ENCODE peak calls at places on chromosomes 4 and X, in four cellular contexts. M, A, T and S are unnamed samples.

GRCh38 chr4:2064276-2064991 is 5.3 kb downstream of the NAT8L start:
- DNase-seq in M (no peak), T (no peak), A (no peak), S (no peak)

GRCh38 chrX:27565992-27566391 is 24.2 kb upstream of the DCAF8L2 start:
- DNase-seq in M (no peak), A (no peak), T (no peak), S (no peak)

GRCh38 chr4:5018603-5019002 is 655 bp downstream of the CYTL1 start:
- DNase-seq in A (no peak), M (no peak), T (no peak), S (no peak)

GRCh38 chr4:94457692-94458106 is 6.0 kb downstream of the PDLIM5 start:
- DNase-seq in T (peak; percentile 14), M (no peak), A (no peak), S (no peak)

GRCh38 chrX:69746051-69746450 is 130.1 kb downstream of the EDA start:
- DNase-seq in T (no peak), A (no peak), M (no peak), S (no peak)

GRCh38 chr4:41307633-41308032 is 50.9 kb downstream of the UCHL1 start:
- DNase-seq in A (no peak), M (no peak), T (no peak), S (no peak)

GRCh38 chrX:148878371-148878770 is 378.0 kb downstream of the AFF2 start:
- DNase-seq in M (no peak), T (no peak), A (no peak), S (no peak)

GRCh38 chr4:159024266-159024665 is 78.6 kb upstream of the RAPGEF2 start:
- DNase-seq in T (no peak), A (no peak), M (no peak), S (no peak)

GRCh38 chrX:50536955-50537354 is 66.3 kb upstream of the DGKK start:
- DNase-seq in T (no peak), A (no peak), M (no peak), S (no peak)

GRCh38 chr4:158722291-158722916 is 792 bp downstream of the PPID start:
- DNase-seq in M (no peak), T (peak; percentile 19), A (no peak), S (peak; percentile 13)

GRCh38 chr4:48483006-48483776 is at the start of gene SLC10A4:
- DNase-seq in A (no peak), M (no peak), T (no peak), S (peak; percentile 63)

GRCh38 chr4:84260495-84260894 is 238.6 kb downstream of the NKX6-1 start:
- DNase-seq in A (no peak), M (no peak), T (no peak), S (no peak)

GRCh38 chr4:81601270-81601694 is 129.6 kb upstream of the RASGEF1B start:
- DNase-seq in A (no peak), M (no peak), T (no peak), S (no peak)

GRCh38 chr4:54149323-54149722 is 49.4 kb downstream of the GSX2 start:
- DNase-seq in M (no peak), T (no peak), A (no peak), S (no peak)

GRCh38 chrX:110086916-110087484 is 84.1 kb downstream of the TMEM164 start:
- DNase-seq in A (no peak), M (no peak), T (peak; percentile 1), S (no peak)

GRCh38 chr4:44132526-44132925 is 316.1 kb downstream of the KCTD8 start:
- DNase-seq in T (no peak), A (no peak), M (no peak), S (no peak)